ENCODE peak calls at places on chromosomes 7 and 10, in five cellular contexts. B, N, U, K and J are unnamed samples.

GRCh38 chr10:62501547-62501946 is 127.4 kb downstream of the ZNF365 start:
- DNase-seq in B (no peak), N (no peak), U (no peak), K (no peak), J (peak; percentile 80)

GRCh38 chr10:73969224-73969811 is 28.6 kb upstream of the VCL start:
- DNase-seq in B (no peak), N (no peak), U (no peak), K (no peak), J (peak; percentile 38)

GRCh38 chr10:11401314-11402222 is 209.9 kb downstream of the USP6NL start:
- DNase-seq in B (no peak), N (no peak), U (no peak), K (peak; percentile 58), J (no peak)

GRCh38 chr7:96921231-96921630 is 84.1 kb upstream of the DLX6 start:
- DNase-seq in B (no peak), N (no peak), U (no peak), K (no peak), J (peak; percentile 29)

GRCh38 chr10:52420656-52421055 is 106.6 kb downstream of the DKK1 start:
- DNase-seq in B (no peak), N (no peak), U (no peak), K (no peak), J (no peak)

GRCh38 chr10:132350946-132351345 is 19.0 kb downstream of the LRRC27 start:
- DNase-seq in B (no peak), N (no peak), U (no peak), K (no peak), J (no peak)

GRCh38 chr10:7697304-7697822 is 5.8 kb upstream of the ITIH2 start:
- DNase-seq in B (no peak), N (no peak), U (no peak), K (no peak), J (no peak)

GRCh38 chr7:159091041-159091440 is 53.6 kb downstream of the VIPR2 start:
- DNase-seq in B (no peak), N (no peak), U (no peak), K (no peak), J (no peak)

GRCh38 chr7:27113991-27114866 is 11.7 kb upstream of the HOXA2 start:
- DNase-seq in B (peak; percentile 67), N (no peak), U (no peak), K (no peak), J (peak; percentile 68)

GRCh38 chr7:68107256-68107655 is 1110.6 kb downstream of the TYW1 start:
- DNase-seq in B (no peak), N (no peak), U (no peak), K (no peak), J (no peak)

GRCh38 chr10:44317856-44318255 is 67.0 kb downstream of the CXCL12 start:
- DNase-seq in B (no peak), N (no peak), U (no peak), K (no peak), J (no peak)

GRCh38 chr7:101238226-101239182 is 902 bp upstream of the CLDN15 start:
- DNase-seq in B (no peak), N (no peak), U (no peak), K (no peak), J (no peak)

GRCh38 chr10:76547352-76547972 is 1090.1 kb downstream of the KCNMA1 start:
- DNase-seq in B (peak; percentile 62), N (peak; percentile 61), U (peak; percentile 78), K (peak; percentile 71), J (peak; percentile 60)

GRCh38 chr7:137669706-137670105 is 177.1 kb downstream of the DGKI start:
- DNase-seq in B (no peak), N (no peak), U (no peak), K (no peak), J (peak; percentile 38)

GRCh38 chr7:138926241-138926612 is 55.0 kb downstream of the KIAA1549 start:
- DNase-seq in B (no peak), N (no peak), U (no peak), K (no peak), J (no peak)

GRCh38 chr7:73652541-73652949 is 15.1 kb upstream of the VPS37D start:
- DNase-seq in B (no peak), N (no peak), U (no peak), K (no peak), J (no peak)

GRCh38 chr10:123645615-123646014 is 20.5 kb upstream of the GPR26 start:
- DNase-seq in B (no peak), N (no peak), U (no peak), K (no peak), J (no peak)

GRCh38 chr10:125093199-125093841 is 67.0 kb downstream of the CTBP2 start:
- DNase-seq in B (peak; percentile 74), N (peak; percentile 43), U (no peak), K (no peak), J (no peak)

GRCh38 chr10:62735464-62736188 is 68.9 kb upstream of the ADO start:
- DNase-seq in B (no peak), N (no peak), U (no peak), K (no peak), J (peak; percentile 50)

GRCh38 chr10:86744067-86744725 is 12.2 kb upstream of the BMPR1A start:
- DNase-seq in B (no peak), N (no peak), U (no peak), K (no peak), J (no peak)

GRCh38 chr10:31132681-31133239 is 101.1 kb upstream of the ZNF438 start:
- DNase-seq in B (no peak), N (no peak), U (no peak), K (peak; percentile 35), J (no peak)
- H3K4me3 ChIP-seq in B (no peak overlapping the region), N (no peak overlapping the region), U (no peak overlapping the region), K (peak overlapping the region; percentile 45), J (no peak overlapping the region)

GRCh38 chr10:72793752-72794151 is 99.8 kb upstream of the OIT3 start:
- DNase-seq in B (no peak), N (no peak), U (no peak), K (no peak), J (no peak)

GRCh38 chr10:72790216-72790990 is 98.5 kb downstream of the MCU start:
- DNase-seq in B (no peak), N (no peak), U (no peak), K (no peak), J (no peak)

GRCh38 chr10:72796042-72796441 is 97.5 kb upstream of the OIT3 start:
- DNase-seq in B (no peak), N (no peak), U (no peak), K (no peak), J (no peak)

GRCh38 chr10:72794260-72794659 is 99.3 kb upstream of the OIT3 start:
- DNase-seq in B (no peak), N (no peak), U (no peak), K (no peak), J (peak; percentile 27)

GRCh38 chr10:72792288-72792687 is 100.3 kb downstream of the MCU start:
- DNase-seq in B (no peak), N (no peak), U (no peak), K (no peak), J (no peak)
- H3K4me3 ChIP-seq in B (no peak overlapping the region), N (no peak overlapping the region), U (no peak overlapping the region), K (no peak overlapping the region), J (no peak overlapping the region)

DNA sequence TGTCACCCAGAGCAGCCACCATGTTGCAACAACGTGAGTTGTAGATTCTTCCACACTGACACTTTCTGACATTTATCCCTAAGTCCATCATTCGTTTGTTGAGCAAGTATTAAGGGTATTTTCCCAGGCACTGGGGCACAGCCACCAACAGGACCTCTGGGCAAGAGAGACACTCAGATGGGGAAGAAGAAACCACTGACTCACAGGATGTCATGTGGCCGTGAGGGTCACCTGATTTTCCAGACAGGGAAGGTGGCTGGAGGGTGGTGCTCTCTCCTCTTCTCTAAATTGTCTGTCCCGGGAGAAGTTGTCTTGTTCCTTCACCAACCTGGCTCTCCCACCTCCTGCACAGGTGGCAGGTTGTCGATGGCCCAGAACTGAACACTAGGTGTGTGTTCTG is 51.7 kb upstream of the PPIF start:
- DNase-seq in B (no peak), N (no peak), U (no peak), K (no peak), J (peak; percentile 28)
- H3K4me3 ChIP-seq in B (no peak overlapping the region), N (no peak overlapping the region), U (no peak overlapping the region), K (no peak overlapping the region), J (no peak overlapping the region)

GRCh38 chr10:133528296-133528844 is 1.2 kb downstream of the CYP2E1 start:
- DNase-seq in B (no peak), N (peak; percentile 44), U (peak; percentile 23), K (no peak), J (peak; percentile 18)
- H3K4me3 ChIP-seq in B (peak overlapping the region; percentile 50), N (peak overlapping the region; percentile 51), U (peak overlapping the region; percentile 57), K (no peak overlapping the region), J (peak overlapping the region; percentile 31)

GRCh38 chr10:1454964-1455363 is 282.4 kb downstream of the ADARB2 start:
- DNase-seq in B (no peak), N (no peak), U (no peak), K (peak; percentile 54), J (no peak)
- H3K4me3 ChIP-seq in B (no peak overlapping the region), N (no peak overlapping the region), U (no peak overlapping the region), K (peak overlapping the region; percentile 34), J (no peak overlapping the region)

GRCh38 chr10:49572594-49573114 is 33.7 kb upstream of the ERCC6 start:
- DNase-seq in B (no peak), N (no peak), U (no peak), K (no peak), J (no peak)

GRCh38 chr10:49568235-49568634 is 29.3 kb upstream of the ERCC6 start:
- DNase-seq in B (no peak), N (no peak), U (no peak), K (no peak), J (peak; percentile 86)

GRCh38 chr10:49567810-49568209 is 28.9 kb upstream of the ERCC6 start:
- DNase-seq in B (no peak), N (no peak), U (no peak), K (no peak), J (no peak)

GRCh38 chr10:49571419-49571818 is 32.5 kb upstream of the ERCC6 start:
- DNase-seq in B (no peak), N (no peak), U (no peak), K (no peak), J (peak; percentile 49)

DNA sequence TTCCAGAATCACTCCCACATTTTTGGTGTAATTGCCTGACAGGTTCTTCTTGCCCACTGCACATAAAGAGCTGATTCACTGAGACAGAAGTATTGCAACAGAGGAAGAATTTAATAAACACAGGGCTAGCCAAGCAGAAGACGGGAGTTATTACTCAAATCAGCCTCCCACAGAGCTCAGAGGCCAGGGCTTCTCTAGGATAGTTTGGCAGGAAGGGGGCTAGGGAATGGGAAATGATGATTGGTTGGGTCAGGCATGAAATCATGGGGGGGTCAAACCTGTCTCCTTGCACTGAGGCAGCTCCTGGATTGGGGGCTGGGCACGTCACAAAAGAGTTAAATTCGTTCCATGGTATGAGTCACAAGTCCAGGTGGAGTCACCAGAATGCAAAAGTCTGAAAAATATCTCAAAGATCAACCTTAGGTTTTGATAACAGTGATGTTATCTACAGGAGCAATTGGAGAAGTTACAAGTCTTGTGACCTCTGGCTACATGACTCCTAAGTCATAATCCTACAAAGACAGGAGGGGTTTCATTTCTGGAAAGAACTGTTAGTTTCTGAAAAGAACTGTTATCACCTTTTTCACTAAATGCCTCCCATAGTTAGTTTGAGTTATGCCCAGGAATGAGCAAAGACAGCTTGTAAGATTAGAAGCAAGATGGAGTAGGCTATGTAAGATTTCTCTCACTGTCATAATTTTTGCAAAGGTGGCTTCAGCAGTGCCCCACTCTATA is 30.3 kb upstream of the ERCC6 start:
- DNase-seq in B (no peak), N (no peak), U (no peak), K (no peak), J (peak; percentile 88)
- H3K4me3 ChIP-seq in B (no peak overlapping the region), N (no peak overlapping the region), U (no peak overlapping the region), K (no peak overlapping the region), J (peak overlapping the region; percentile 32)

GRCh38 chr7:140656548-140657515 is 15.9 kb upstream of the ADCK2 start:
- DNase-seq in B (no peak), N (peak; percentile 40), U (peak; percentile 41), K (peak; percentile 67), J (peak; percentile 83)
- H3K4me3 ChIP-seq in B (peak overlapping the region; percentile 60), N (peak overlapping the region; percentile 1), U (peak overlapping the region; percentile 32), K (peak overlapping the region; percentile 43), J (peak overlapping the region; percentile 37)